ENCODE peak calls at places on chromosomes 12 and 14, in six cellular contexts. E is cardiac muscle cell, Z is GM23338, U is GM13976, V is dorsolateral prefrontal cortex, N is AG10803. S is an unnamed sample.

GRCh38 chr14:100028990-100029677 is 36.1 kb upstream of the EVL start:
- DNase-seq in E (no peak), Z (peak; percentile 38), U (no peak), V (no peak), N (peak; percentile 12), S (no peak)

GRCh38 chr14:54207991-54208520 is 188.8 kb upstream of the CDKN3 start:
- DNase-seq in E (no peak), Z (no peak), U (no peak), V (no peak), N (peak; percentile 34), S (no peak)

GRCh38 chr12:79997115-79997805 is 62.4 kb upstream of the PPP1R12A start:
- DNase-seq in E (no peak), Z (no peak), U (peak; percentile 63), V (no peak), N (peak; percentile 61), S (peak; percentile 31)

GRCh38 chr14:52458721-52459085 is 93.6 kb downstream of the TXNDC16 start:
- DNase-seq in E (no peak), Z (no peak), U (no peak), V (no peak), N (no peak), S (no peak)

GRCh38 chr14:89290813-89291212 is 126.2 kb downstream of the FOXN3 start:
- DNase-seq in E (no peak), Z (no peak), U (no peak), V (no peak), N (no peak), S (no peak)

GRCh38 chr12:57085999-57086950 is 2.6 kb upstream of the NAB2 start:
- DNase-seq in E (peak; percentile 82), Z (peak; percentile 90), U (peak; percentile 40), V (no peak), N (peak; percentile 67), S (no peak)

GRCh38 chr12:113684908-113685512 is 213.3 kb upstream of the LHX5 start:
- DNase-seq in E (no peak), Z (no peak), U (no peak), V (no peak), N (no peak), S (no peak)

GRCh38 chr14:95575820-95576473 is 41.1 kb downstream of the GLRX5 start:
- DNase-seq in E (no peak), Z (peak; percentile 44), U (no peak), V (no peak), N (no peak), S (no peak)

GRCh38 chr14:94494085-94494484 is 15.2 kb downstream of the SERPINA12 start:
- DNase-seq in E (no peak), Z (no peak), U (peak; percentile 74), V (no peak), N (no peak), S (no peak)

GRCh38 chr14:86777950-86778602 is 1214.9 kb downstream of the GALC start:
- DNase-seq in E (no peak), Z (no peak), U (no peak), V (no peak), N (peak; percentile 60), S (no peak)

GRCh38 chr12:13566286-13566685 is 369.8 kb downstream of the EMP1 start:
- DNase-seq in E (no peak), Z (no peak), U (no peak), V (no peak), N (peak; percentile 23), S (no peak)

GRCh38 chr12:47616440-47616839 is 89.4 kb downstream of the RPAP3 start:
- DNase-seq in E (no peak), Z (no peak), U (no peak), V (no peak), N (no peak), S (no peak)

GRCh38 chr12:122873540-122873939 is 22.4 kb downstream of the VPS37B start:
- DNase-seq in E (no peak), Z (no peak), U (no peak), V (no peak), N (no peak), S (no peak)

GRCh38 chr12:81224626-81225025 is 146.7 kb downstream of the ACSS3 start:
- DNase-seq in E (no peak), Z (no peak), U (no peak), V (no peak), N (no peak), S (no peak)

GRCh38 chr14:100536141-100536540 is 51.1 kb downstream of the BEGAIN start:
- DNase-seq in E (no peak), Z (no peak), U (no peak), V (peak; percentile 12), N (no peak), S (no peak)

GRCh38 chr12:27226319-27226984 is 17.6 kb upstream of the STK38L start:
- DNase-seq in E (no peak), Z (no peak), U (no peak), V (no peak), N (no peak), S (no peak)

GRCh38 chr12:15700595-15700994 is 88.6 kb downstream of the EPS8 start:
- DNase-seq in E (no peak), Z (no peak), U (peak; percentile 13), V (no peak), N (peak; percentile 91), S (peak; percentile 24)

GRCh38 chr14:30624132-30624423 is 2.0 kb downstream of the SCFD1 start:
- DNase-seq in E (no peak), Z (no peak), U (no peak), V (no peak), N (no peak), S (no peak)

GRCh38 chr14:23447634-23448353 is 12.3 kb upstream of the MYH7 start:
- DNase-seq in E (no peak), Z (no peak), U (no peak), V (no peak), N (no peak), S (no peak)

GRCh38 chr14:90518941-90519256 is 122.1 kb downstream of the CALM1 start:
- DNase-seq in E (no peak), Z (peak; percentile 85), U (peak; percentile 72), V (no peak), N (peak; percentile 10), S (no peak)

GRCh38 chr12:65728913-65729793 is 95.1 kb upstream of the HMGA2 start:
- DNase-seq in E (peak; percentile 37), Z (peak; percentile 76), U (peak; percentile 46), V (no peak), N (peak; percentile 13), S (no peak)
- TF ChIP-seq CTCF in E (no peak), Z (peak; percentile 6), U (no peak), V (no peak), N (no peak), S (no peak)

GRCh38 chr12:126616441-126616840 is 1551.2 kb downstream of the AACS start:
- DNase-seq in E (no peak), Z (no peak), U (no peak), V (no peak), N (no peak), S (no peak)

DNA sequence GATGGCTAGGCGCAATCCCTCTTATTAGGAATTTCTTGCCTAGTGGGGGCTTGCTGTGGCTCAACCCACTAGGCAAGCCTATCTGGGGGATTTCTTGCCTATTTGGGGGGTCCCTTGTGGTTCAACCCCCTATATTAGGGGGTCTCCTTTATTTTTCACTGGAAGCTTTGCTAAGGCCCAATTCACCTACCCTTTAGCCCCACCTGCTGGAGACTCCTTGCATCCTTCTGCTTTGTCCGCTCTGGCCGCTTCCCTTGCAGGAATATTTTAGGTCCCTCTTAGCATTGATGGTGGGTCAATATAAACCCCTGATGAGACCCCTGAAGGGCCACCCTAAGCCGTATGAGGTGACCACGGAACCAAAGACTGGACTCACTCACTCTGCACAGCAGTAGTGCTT is 1552.1 kb downstream of the AACS start:
- DNase-seq in E (no peak), Z (peak; percentile 27), U (no peak), V (no peak), N (no peak), S (no peak)
- TF ChIP-seq CTCF in E (peak; percentile 9), Z (peak; percentile 63), U (no peak), V (peak; percentile 36), N (peak; percentile 21), S (no peak)

DNA sequence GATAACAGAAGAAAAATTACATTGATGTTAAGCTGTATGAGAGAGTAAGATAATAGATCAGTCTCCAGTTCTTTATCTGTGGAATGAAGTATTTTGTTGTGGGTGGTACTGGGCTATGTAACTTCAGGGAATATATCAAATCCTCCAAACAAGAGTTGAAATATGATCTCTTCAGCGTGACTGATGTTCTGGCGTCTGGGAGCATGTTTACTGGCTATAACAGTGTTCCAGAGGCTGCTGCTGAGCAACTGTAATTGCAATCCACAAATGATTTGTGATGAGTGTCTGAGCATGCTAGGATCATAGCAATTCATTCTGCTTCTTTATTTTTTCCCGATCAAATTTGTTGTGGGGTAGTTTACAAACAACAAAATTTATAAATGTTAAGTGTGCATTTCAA is 18.6 kb upstream of the CCDC198 start:
- DNase-seq in E (no peak), Z (no peak), U (no peak), V (no peak), N (no peak), S (no peak)
- TF ChIP-seq CTCF in E (no peak), Z (no peak), U (no peak), V (no peak), N (no peak), S (no peak)

GRCh38 chr12:44377443-44378160 is 498.5 kb downstream of the NELL2 start:
- DNase-seq in E (no peak), Z (no peak), U (no peak), V (no peak), N (no peak), S (no peak)
- TF ChIP-seq CTCF in E (no peak), Z (no peak), U (no peak), V (no peak), N (no peak), S (no peak)

DNA sequence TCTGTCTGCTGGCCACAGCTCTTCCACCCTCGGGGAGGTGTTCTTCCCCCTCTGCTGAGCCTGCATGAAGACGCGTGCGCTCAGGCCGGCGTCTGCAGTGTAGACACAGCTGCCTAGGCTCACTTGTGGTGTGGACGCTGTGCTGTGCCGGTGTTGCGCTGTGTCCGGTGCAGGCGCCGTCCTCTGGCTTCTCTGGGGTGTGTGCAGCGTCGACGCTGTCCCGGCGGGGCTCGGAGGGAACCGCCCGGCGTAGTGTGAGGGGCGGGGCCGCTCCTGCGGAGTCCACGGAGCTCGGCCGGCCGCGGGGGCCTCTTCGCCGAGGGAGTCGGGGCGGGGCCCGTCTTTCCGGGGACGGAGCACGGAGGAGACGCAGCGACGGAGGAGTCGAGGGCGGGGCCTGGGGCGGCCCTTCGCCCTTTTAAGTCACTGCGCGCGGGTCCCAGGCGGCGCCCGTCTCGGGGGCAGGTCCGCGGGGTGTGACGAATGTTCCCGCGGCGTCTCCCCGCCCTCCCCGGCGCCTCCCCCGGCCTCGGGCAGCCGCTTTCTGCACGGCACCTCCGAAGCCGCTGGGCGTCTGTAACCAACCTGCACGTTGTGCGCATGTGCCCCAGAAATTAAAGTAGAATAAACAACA is 45.2 kb downstream of the NOC4L start:
- DNase-seq in E (peak; percentile 94), Z (peak; percentile 73), U (peak; percentile 98), V (peak; percentile 32), N (peak; percentile 85), S (peak; percentile 54)
- TF ChIP-seq CTCF in E (no peak), Z (no peak), U (no peak), V (no peak), N (no peak), S (no peak)